ENCODE peak calls at places on chromosomes 3 and 15, in four cellular contexts. D, L, T and R are unnamed samples.

GRCh38 chr3:47661121-47661752 is 82.6 kb upstream of the CSPG5 start:
- DNase-seq in D (no peak), L (no peak), T (no peak), R (no peak)

GRCh38 chr15:74573987-74574386 is 33.0 kb downstream of the ARID3B start:
- DNase-seq in D (no peak), L (no peak), T (no peak), R (no peak)

GRCh38 chr15:101506491-101506890 is 17.0 kb upstream of the PCSK6 start:
- DNase-seq in D (no peak), L (no peak), T (peak; percentile 52), R (no peak)

GRCh38 chr3:127572735-127573134 is 17.8 kb downstream of the TPRA1 start:
- DNase-seq in D (no peak), L (no peak), T (no peak), R (no peak)

GRCh38 chr15:58505581-58505980 is 73.8 kb downstream of the LIPC start:
- DNase-seq in D (no peak), L (no peak), T (no peak), R (no peak)

GRCh38 chr3:46280105-46280797 is 38.0 kb downstream of the CCR3 start:
- DNase-seq in D (no peak), L (no peak), T (no peak), R (no peak)

GRCh38 chr15:39028069-39028468 is 463.5 kb upstream of the RASGRP1 start:
- DNase-seq in D (no peak), L (no peak), T (no peak), R (no peak)

GRCh38 chr3:160755776-160756304 is at the start of gene PPM1L:
- DNase-seq in D (no peak), L (peak; percentile 77), T (peak; percentile 51), R (peak; percentile 36)

GRCh38 chr3:171101982-171102610 is 75.6 kb upstream of the SLC2A2 start:
- DNase-seq in D (no peak), L (no peak), T (no peak), R (no peak)

GRCh38 chr3:117439812-117440211 is 730.2 kb downstream of the TUSC7 start:
- DNase-seq in D (no peak), L (no peak), T (no peak), R (no peak)

GRCh38 chr3:140828585-140828984 is 113.1 kb upstream of the SLC25A36 start:
- DNase-seq in D (no peak), L (no peak), T (no peak), R (no peak)
- H3K4me1 ChIP-seq in D (no peaks in the 10 kb centered on the region), L (no peaks in the 10 kb centered on the region), T (no peaks in the 10 kb centered on the region), R (no peaks in the 10 kb centered on the region)

GRCh38 chr3:14425574-14426304 is 23.3 kb downstream of the SLC6A6 start:
- DNase-seq in D (no peak), L (no peak), T (no peak), R (no peak)

GRCh38 chr3:14423963-14424362 is 21.6 kb downstream of the SLC6A6 start:
- DNase-seq in D (no peak), L (no peak), T (no peak), R (no peak)

GRCh38 chr3:14426305-14426620 is 23.9 kb downstream of the SLC6A6 start:
- DNase-seq in D (no peak), L (no peak), T (no peak), R (no peak)

GRCh38 chr3:14423197-14423743 is 20.9 kb downstream of the SLC6A6 start:
- DNase-seq in D (no peak), L (no peak), T (no peak), R (peak; percentile 48)

DNA sequence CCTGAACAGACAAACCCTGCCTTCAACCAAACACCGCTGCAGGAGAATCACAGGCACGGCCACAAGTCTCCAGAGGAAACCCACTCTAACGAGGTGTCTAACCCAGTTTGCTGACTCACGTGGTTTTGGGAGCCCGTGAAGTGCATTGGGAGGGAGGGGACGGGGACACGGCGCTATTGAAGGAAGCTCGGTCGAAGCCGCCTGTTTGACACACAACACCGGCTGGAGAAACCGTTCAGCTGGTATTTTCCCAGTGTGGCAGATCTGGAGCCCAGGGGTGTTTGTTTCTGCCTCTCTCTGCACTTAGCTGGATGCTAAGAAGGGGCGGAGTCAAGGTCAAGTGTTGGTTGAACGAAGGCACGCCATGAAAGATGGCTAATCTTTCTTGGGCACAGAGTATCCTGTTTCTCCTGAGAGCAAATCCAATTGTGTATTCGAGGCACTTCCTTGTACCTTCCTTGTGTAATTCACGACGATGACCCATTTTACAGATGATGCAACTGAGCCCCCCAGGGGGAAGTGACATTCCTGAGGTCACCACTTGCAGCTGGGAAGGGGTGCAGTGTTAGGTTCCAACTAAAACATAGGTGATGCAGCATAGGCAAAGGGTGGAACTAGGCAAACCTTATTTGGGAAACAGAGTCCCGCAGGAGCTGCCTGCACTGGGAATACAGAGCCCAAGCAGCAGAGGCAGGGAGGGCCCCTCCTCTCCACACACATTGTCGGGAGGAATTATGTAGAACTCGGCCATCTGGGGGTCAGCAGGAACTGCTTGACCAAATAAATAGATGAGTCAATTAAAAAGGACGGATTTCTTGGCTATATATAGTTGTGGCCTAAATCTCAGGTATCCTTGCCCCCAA is 22.5 kb downstream of the SLC6A6 start:
- DNase-seq in D (no peak), L (no peak), T (no peak), R (no peak)
- H3K4me1 ChIP-seq in D (peaks cover 21% of the 10 kb centered on the region), L (no peaks in the 10 kb centered on the region), T (no peaks in the 10 kb centered on the region), R (no peaks in the 10 kb centered on the region)

GRCh38 chr15:98677345-98678059 is 29.2 kb downstream of the IGF1R start:
- DNase-seq in D (no peak), L (no peak), T (no peak), R (no peak)
- H3K4me1 ChIP-seq in D (peaks cover 15% of the 10 kb centered on the region), L (peaks cover 90% of the 10 kb centered on the region), T (peaks cover 12% of the 10 kb centered on the region), R (peaks cover 4% of the 10 kb centered on the region)

DNA sequence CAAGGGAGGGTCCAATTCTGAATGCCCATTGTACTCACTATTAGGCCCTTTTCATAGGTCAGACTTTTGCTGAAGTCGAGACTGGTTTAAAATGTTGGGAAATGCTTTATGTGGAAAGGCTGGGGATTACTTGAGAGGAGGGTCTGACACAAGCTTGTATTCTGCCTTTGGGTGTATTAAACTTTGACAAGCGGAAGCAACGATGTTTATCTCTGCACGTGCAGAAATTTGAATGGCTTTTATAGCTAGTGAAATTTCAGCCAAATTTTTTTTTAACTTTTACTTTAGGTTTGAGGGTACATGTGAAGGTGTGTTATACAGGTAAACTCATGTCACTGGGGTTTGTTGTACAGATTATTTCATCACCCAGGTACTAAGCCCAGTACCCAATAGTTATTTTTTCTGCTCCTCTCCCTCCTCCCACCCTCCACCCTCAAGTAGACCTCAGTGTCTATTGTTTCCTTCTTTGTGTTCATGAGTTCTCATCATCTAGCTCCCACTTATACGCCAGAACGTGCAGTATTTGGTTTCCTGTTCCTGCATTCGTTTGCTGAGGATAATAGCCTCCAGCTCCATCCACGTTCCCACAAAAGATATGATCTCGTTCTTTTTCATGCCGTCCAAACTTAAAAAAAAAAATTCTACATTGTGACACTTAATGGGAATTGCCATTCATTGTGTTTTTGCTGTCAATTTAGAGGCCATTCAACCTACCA is 223.0 kb upstream of the BHLHE40 start:
- DNase-seq in D (no peak), L (no peak), T (no peak), R (no peak)
- H3K4me1 ChIP-seq in D (no peaks in the 10 kb centered on the region), L (peaks cover 21% of the 10 kb centered on the region), T (peaks cover 9% of the 10 kb centered on the region), R (peaks cover 2% of the 10 kb centered on the region)

DNA sequence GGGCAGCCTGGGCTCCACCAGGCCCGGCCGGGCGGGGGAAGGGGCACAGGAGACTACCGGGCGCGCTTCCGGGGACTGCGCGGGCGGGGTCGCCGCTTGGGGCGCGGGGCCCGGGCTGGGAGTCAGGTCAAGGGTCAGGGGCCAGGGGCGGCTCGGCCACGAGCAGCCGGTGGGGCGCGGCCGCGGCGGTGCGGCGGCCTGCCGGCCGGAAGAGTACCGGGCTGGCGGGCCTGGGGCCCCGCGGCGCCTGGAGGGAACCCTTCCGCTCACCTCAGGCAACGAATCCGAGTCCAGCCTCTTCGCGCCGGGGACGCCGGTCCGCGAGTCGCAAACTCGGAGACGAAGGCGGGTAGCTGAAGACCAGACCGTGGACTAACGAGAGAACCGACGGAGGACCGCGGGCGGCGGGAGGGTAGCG is 217 bp downstream of the RHOA start:
- DNase-seq in D (no peak), L (peak; percentile 81), T (no peak), R (peak; percentile 40)
- H3K4me1 ChIP-seq in D (no peaks in the 10 kb centered on the region), L (peaks cover 72% of the 10 kb centered on the region), T (peaks cover 23% of the 10 kb centered on the region), R (peaks cover 11% of the 10 kb centered on the region)

GRCh38 chr3:112628038-112628437 is 12.9 kb downstream of the CCDC80 start:
- DNase-seq in D (no peak), L (no peak), T (no peak), R (no peak)
- H3K4me1 ChIP-seq in D (peaks cover 9% of the 10 kb centered on the region), L (peaks cover 36% of the 10 kb centered on the region), T (peaks cover 15% of the 10 kb centered on the region), R (no peaks in the 10 kb centered on the region)

GRCh38 chr15:81710328-81710727 is 335.5 kb downstream of the MEX3B start:
- DNase-seq in D (no peak), L (no peak), T (no peak), R (no peak)
- H3K4me1 ChIP-seq in D (no peaks in the 10 kb centered on the region), L (no peaks in the 10 kb centered on the region), T (no peaks in the 10 kb centered on the region), R (no peaks in the 10 kb centered on the region)

DNA sequence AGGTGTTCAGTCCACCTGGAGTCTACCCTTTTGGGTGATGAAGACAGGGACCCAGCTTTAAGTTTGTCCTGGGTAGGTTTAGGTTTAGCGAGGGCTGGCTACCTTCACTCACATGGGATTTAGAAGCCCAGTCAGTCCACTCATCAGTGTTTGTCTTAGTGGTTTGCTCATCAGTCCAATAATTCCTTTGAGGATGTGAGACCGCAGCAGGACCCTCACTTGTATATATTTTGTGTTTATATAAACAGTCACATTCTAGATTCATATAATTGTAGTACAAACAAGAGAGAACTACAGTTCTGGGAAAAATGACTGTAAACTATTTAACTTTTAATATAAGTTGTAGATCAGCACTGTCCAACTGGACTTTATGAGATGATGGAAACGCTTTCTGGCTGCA is 18.2 kb downstream of the EFCC1 start:
- DNase-seq in D (no peak), L (no peak), T (no peak), R (no peak)
- H3K4me1 ChIP-seq in D (no peaks in the 10 kb centered on the region), L (no peaks in the 10 kb centered on the region), T (no peaks in the 10 kb centered on the region), R (no peaks in the 10 kb centered on the region)

GRCh38 chr3:194161181-194162045 is 25.5 kb downstream of the HES1 start:
- DNase-seq in D (no peak), L (no peak), T (no peak), R (peak; percentile 88)

GRCh38 chr3:194162070-194162678 is 26.2 kb downstream of the HES1 start:
- DNase-seq in D (no peak), L (no peak), T (no peak), R (no peak)

GRCh38 chr3:194162817-194163584 is 27.1 kb downstream of the HES1 start:
- DNase-seq in D (no peak), L (no peak), T (no peak), R (no peak)

GRCh38 chr3:194158942-194159439 is 23.0 kb downstream of the HES1 start:
- DNase-seq in D (no peak), L (no peak), T (no peak), R (peak; percentile 43)

DNA sequence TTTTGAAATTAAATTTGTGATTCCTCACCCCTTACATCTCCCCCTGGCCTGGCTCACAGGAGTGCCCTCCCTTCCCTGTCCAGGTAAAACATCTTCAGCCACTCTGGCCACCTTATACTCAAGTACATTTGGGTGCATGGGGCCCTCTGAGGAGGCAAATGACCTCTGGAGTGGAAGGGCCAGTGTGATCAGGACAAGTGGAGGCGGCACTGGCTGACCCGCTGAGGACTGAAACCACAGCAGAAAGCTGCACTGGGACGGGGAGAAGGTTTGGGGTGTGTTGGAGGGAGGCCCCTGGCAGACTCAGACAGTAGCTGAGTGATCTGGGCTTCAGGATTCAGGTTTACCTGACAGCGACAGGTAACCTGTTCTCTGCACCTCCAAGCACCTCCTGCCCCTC is 24.2 kb downstream of the HES1 start:
- DNase-seq in D (no peak), L (no peak), T (no peak), R (no peak)
- H3K4me1 ChIP-seq in D (no peaks in the 10 kb centered on the region), L (no peaks in the 10 kb centered on the region), T (peaks cover 4% of the 10 kb centered on the region), R (peaks cover 20% of the 10 kb centered on the region)